ENCODE peak calls at places on chromosomes 16 and 17, in six cellular contexts. H is SK-N-SH, Q is HCT116, D is HepG2, U is K562, G is GM12878. F is an unnamed sample.

GRCh38 chr16:28491080-28491969 is 549 bp downstream of the CLN3 start:
- DNase-seq in H (peak), Q (no peak), D (peak), U (peak), G (no peak), F (no peak)

GRCh38 chr16:13863075-13863765 is 56.7 kb upstream of the ERCC4 start:
- DNase-seq in H (no peak), Q (no peak), D (peak), U (no peak), G (no peak), F (no peak)

GRCh38 chr16:85221081-85221809 is 109.0 kb upstream of the CIBAR2 start:
- DNase-seq in H (peak), Q (no peak), D (no peak), U (no peak), G (no peak), F (no peak)

GRCh38 chr16:49701867-49702494 is 153.9 kb downstream of the ZNF423 start:
- DNase-seq in H (no peak), Q (no peak), D (no peak), U (no peak), G (no peak), F (no peak)

GRCh38 chr16:88020513-88020885 is 69.3 kb downstream of the BANP start:
- DNase-seq in H (no peak), Q (no peak), D (no peak), U (no peak), G (no peak), F (no peak)

GRCh38 chr17:34447406-34447805 is 84.4 kb upstream of the CCL1 start:
- DNase-seq in H (no peak), Q (no peak), D (no peak), U (no peak), G (no peak), F (no peak)

GRCh38 chr17:62621223-62621622 is 6.2 kb upstream of the MRC2 start:
- DNase-seq in H (no peak), Q (no peak), D (no peak), U (no peak), G (no peak), F (no peak)

GRCh38 chr16:72013389-72013788 is 4.8 kb downstream of the DHODH start:
- DNase-seq in H (no peak), Q (no peak), D (no peak), U (peak), G (no peak), F (no peak)

GRCh38 chr16:9091867-9092281 is 430 bp downstream of the HAPSTR1 start:
- DNase-seq in H (no peak), Q (no peak), D (no peak), U (no peak), G (no peak), F (no peak)

GRCh38 chr16:29729116-29729521 is 16.7 kb downstream of the C16orf54 start:
- DNase-seq in H (peak), Q (peak), D (peak), U (peak), G (no peak), F (peak)

GRCh38 chr16:55737966-55738365 is 82.2 kb downstream of the SLC6A2 start:
- DNase-seq in H (no peak), Q (no peak), D (no peak), U (no peak), G (no peak), F (no peak)

GRCh38 chr17:67245694-67246397 is 850 bp upstream of the HELZ start:
- DNase-seq in H (peak), Q (no peak), D (peak), U (peak), G (no peak), F (no peak)

GRCh38 chr17:6936370-6937028 is 59.4 kb upstream of the ALOX12 start:
- DNase-seq in H (peak), Q (no peak), D (no peak), U (no peak), G (no peak), F (no peak)

GRCh38 chr17:42937712-42938596 is 26.3 kb downstream of the AARSD1 start:
- DNase-seq in H (peak), Q (peak), D (peak), U (peak), G (no peak), F (no peak)

GRCh38 chr17:59368218-59368857 is 36.9 kb downstream of the YPEL2 start:
- DNase-seq in H (no peak), Q (no peak), D (peak), U (no peak), G (no peak), F (no peak)
- H3K27ac ChIP-seq in H (no peak), Q (no peak), D (peak), U (no peak), G (no peak), F (no peak)

GRCh38 chr16:11610580-11610979 is 23.9 kb upstream of the LITAF start:
- DNase-seq in H (no peak), Q (no peak), D (no peak), U (no peak), G (no peak), F (no peak)

GRCh38 chr16:11613381-11614303 is 26.9 kb upstream of the LITAF start:
- DNase-seq in H (no peak), Q (no peak), D (peak), U (peak), G (no peak), F (no peak)

GRCh38 chr16:11610121-11610505 is 23.4 kb upstream of the LITAF start:
- DNase-seq in H (no peak), Q (no peak), D (no peak), U (no peak), G (no peak), F (no peak)

GRCh38 chr16:11612110-11612981 is 25.6 kb upstream of the LITAF start:
- DNase-seq in H (no peak), Q (peak), D (peak), U (peak), G (no peak), F (no peak)

GRCh38 chr16:11609474-11610120 is 22.9 kb upstream of the LITAF start:
- DNase-seq in H (no peak), Q (no peak), D (no peak), U (no peak), G (no peak), F (no peak)
- TF ChIP-seq REST in H (no peak), Q (no peak), D (no peak), U (no peak), G (no peak), F (no peak)

GRCh38 chr16:20886320-20886719 is 13.8 kb downstream of the DCUN1D3 start:
- DNase-seq in H (no peak), Q (no peak), D (no peak), U (no peak), G (no peak), F (no peak)
- TF ChIP-seq SIN3A in H (no peak), Q (no peak), D (no peak), U (no peak), G (no peak), F (no peak)

GRCh38 chr17:5209396-5209795 is 17.7 kb upstream of the ZNF594 start:
- DNase-seq in H (no peak), Q (no peak), D (no peak), U (no peak), G (no peak), F (no peak)
- H3K27ac ChIP-seq in H (no peak), Q (no peak), D (no peak), U (no peak), G (peak), F (no peak)

DNA sequence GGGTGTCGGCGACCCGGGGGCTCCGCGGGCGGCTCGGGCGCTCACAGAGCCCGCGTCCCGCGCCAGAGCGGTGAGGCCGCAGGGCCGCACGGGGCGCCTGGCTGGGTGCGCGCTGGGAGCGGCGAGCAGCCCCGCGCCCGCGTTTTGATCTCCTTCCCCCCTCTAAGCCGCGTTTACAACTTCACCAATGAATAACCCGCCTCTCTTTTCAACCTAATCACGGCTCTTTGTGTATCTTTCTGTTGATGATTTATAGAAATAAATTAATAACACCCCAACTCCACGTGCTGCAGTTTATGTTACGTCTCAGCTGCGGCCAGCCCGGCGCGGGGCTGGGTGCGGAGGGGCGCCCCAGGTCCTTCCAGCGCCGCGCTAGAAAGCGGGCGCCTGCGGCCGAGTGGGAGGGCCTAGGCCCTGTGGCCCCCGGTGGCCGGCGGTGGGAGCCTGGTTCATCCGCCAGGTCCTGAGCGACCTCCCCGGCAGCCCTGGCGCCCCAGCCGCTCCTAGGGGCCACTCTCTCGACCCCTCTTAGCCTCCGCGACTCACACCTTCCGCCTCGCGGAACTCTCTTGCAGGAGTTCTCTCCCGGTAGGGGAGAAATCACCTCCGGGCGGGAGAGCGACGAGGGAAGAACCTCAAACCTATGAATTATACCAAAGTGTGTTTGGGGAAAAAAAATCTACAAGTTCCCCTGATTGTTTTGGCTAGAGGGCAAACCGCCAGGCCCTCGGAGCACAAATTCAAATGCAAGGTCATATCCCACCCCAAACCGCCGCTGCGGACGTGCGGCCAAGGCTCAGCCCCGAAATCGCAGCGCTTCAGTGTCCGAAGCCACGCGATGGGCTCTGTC is 1.9 kb downstream of the HNF1B start:
- DNase-seq in H (peak), Q (no peak), D (peak), U (no peak), G (no peak), F (no peak)
- TF ChIP-seq REST in H (no peak), Q (no peak), D (peak), U (no peak), G (no peak), F (no peak)

DNA sequence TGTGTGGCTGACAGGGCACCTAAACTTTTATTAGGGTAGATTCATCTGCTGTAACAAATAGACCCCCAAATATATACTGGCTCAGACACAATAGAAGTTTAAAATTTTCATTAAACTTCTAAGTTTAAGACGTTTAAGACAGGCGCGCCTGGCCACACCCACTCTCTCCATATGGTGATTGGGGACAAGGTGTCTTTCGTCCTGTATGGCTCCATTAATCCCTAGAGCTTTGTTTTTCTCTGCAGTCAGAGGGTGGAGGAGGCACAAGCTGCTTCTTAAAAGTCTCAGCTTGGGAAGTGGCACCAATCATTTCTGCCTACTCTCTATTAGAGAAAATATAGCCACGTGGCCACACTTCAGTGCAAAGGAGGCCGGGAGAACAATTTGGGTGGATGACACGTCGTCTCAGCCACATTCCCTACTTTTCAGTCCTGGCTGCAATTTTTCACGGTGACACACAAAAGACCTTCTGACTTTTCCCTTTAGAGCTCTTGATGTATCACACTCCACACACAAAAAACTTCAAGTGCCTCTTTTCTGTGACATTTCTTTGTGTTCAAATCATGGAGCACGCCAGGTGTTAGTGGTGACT is 125.5 kb upstream of the CACNG3 start:
- DNase-seq in H (no peak), Q (no peak), D (no peak), U (no peak), G (no peak), F (no peak)
- TF ChIP-seq SIN3A in H (no peak), Q (no peak), D (no peak), U (no peak), G (no peak), F (no peak)

GRCh38 chr17:49496183-49496865 is 1.2 kb downstream of the NGFR start:
- DNase-seq in H (peak), Q (no peak), D (no peak), U (peak), G (no peak), F (no peak)
- H3K27ac ChIP-seq in H (no peak), Q (no peak), D (no peak), U (no peak), G (no peak), F (no peak)

DNA sequence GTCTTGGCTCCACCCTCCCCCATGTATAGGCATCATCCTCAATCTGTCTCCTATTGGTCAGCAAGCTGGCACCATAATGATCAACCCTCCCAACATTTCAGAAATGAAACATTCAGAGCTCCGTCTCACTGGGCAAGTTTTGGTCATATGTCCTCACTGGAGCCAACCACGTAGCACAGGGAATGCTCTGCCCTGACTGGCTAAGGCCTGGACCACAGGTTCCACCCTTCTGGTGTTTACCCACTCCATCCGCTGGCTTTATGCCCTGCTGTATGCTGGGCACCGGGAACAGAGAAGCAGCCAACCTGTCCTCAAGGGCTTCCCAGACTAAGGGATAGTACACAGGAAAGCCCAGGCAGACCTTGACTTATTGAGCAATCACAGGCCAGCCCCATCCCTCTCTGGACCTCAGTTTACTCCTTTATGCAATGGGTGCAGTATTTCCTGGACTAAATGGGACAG is 20.5 kb downstream of the MYO15A start:
- DNase-seq in H (no peak), Q (no peak), D (no peak), U (no peak), G (no peak), F (no peak)
- TF ChIP-seq REST in H (no peak), Q (no peak), D (no peak), U (no peak), G (no peak), F (no peak)

GRCh38 chr16:58025351-58026138 is at the start of gene MMP15:
- DNase-seq in H (peak), Q (peak), D (peak), U (peak), G (no peak), F (no peak)
- TF ChIP-seq SIN3A in H (no peak), Q (peak), D (peak), U (peak), G (no peak), F (no peak)